ENCODE peak calls at places on chromosomes 3 and 15, in six cellular contexts. Y, V, C, I, D and N are unnamed samples.

GRCh38 chr3:143972155-143972494 is 502 bp downstream of the DIPK2A start:
- DNase-seq in Y (no peak), V (no peak), C (no peak), I (no peak), D (no peak), N (peak; percentile 66)

GRCh38 chr3:181948286-181948685 is 236.6 kb downstream of the SOX2 start:
- DNase-seq in Y (no peak), V (no peak), C (peak; percentile 23), I (no peak), D (no peak), N (no peak)

GRCh38 chr3:101861212-101861977 is 12.1 kb downstream of the NFKBIZ start:
- DNase-seq in Y (no peak), V (no peak), C (no peak), I (no peak), D (no peak), N (no peak)

GRCh38 chr3:35665390-35666055 is 26.2 kb downstream of the ARPP21 start:
- DNase-seq in Y (no peak), V (no peak), C (no peak), I (no peak), D (no peak), N (no peak)

GRCh38 chr15:101264011-101264410 is 12.2 kb upstream of the CHSY1 start:
- DNase-seq in Y (no peak), V (no peak), C (no peak), I (no peak), D (no peak), N (no peak)

GRCh38 chr3:129702934-129703712 is 96.6 kb upstream of the PLXND1 start:
- DNase-seq in Y (no peak), V (no peak), C (peak; percentile 29), I (no peak), D (peak; percentile 23), N (no peak)

GRCh38 chr3:161420746-161421145 is 49.4 kb upstream of the SPTSSB start:
- DNase-seq in Y (no peak), V (peak; percentile 77), C (peak; percentile 66), I (no peak), D (no peak), N (peak; percentile 16)

GRCh38 chr3:159174715-159175390 is 373.0 kb downstream of the MFSD1 start:
- DNase-seq in Y (no peak), V (no peak), C (no peak), I (no peak), D (no peak), N (no peak)

GRCh38 chr3:52090131-52090548 is 33.8 kb upstream of the DUSP7 start:
- DNase-seq in Y (no peak), V (no peak), C (no peak), I (peak; percentile 71), D (peak; percentile 89), N (no peak)

GRCh38 chr3:160929595-160929994 is 173.6 kb downstream of the PPM1L start:
- DNase-seq in Y (no peak), V (no peak), C (peak; percentile 7), I (no peak), D (peak; percentile 25), N (peak; percentile 29)

GRCh38 chr3:23100106-23100505 is 103.0 kb upstream of the UBE2E2 start:
- DNase-seq in Y (no peak), V (no peak), C (no peak), I (no peak), D (no peak), N (no peak)

GRCh38 chr3:172107403-172107802 is 68.0 kb downstream of the FNDC3B start:
- DNase-seq in Y (no peak), V (no peak), C (no peak), I (no peak), D (no peak), N (no peak)

GRCh38 chr15:89680282-89680873 is 1.2 kb upstream of the PLIN1 start:
- DNase-seq in Y (no peak), V (peak; percentile 87), C (peak; percentile 55), I (peak; percentile 37), D (peak; percentile 40), N (no peak)

GRCh38 chr15:44519537-44519936 is 17.4 kb upstream of the EIF3J start:
- DNase-seq in Y (no peak), V (no peak), C (no peak), I (no peak), D (no peak), N (no peak)

GRCh38 chr3:182755308-182756106 is 37.8 kb upstream of the ATP11B start:
- DNase-seq in Y (no peak), V (no peak), C (no peak), I (no peak), D (no peak), N (no peak)

GRCh38 chr15:47422901-47423300 is 294.4 kb upstream of the SEMA6D start:
- DNase-seq in Y (no peak), V (no peak), C (no peak), I (no peak), D (peak; percentile 43), N (no peak)

GRCh38 chr3:148106062-148106461 is 591.6 kb upstream of the AGTR1 start:
- DNase-seq in Y (no peak), V (no peak), C (no peak), I (no peak), D (no peak), N (no peak)

GRCh38 chr3:94420941-94421340 is 358.1 kb downstream of the NSUN3 start:
- DNase-seq in Y (no peak), V (no peak), C (no peak), I (no peak), D (no peak), N (no peak)

GRCh38 chr3:190088890-190089289 is 31.8 kb downstream of the P3H2 start:
- DNase-seq in Y (no peak), V (no peak), C (no peak), I (no peak), D (no peak), N (no peak)

GRCh38 chr3:190089711-190090110 is 31.0 kb downstream of the P3H2 start:
- DNase-seq in Y (no peak), V (no peak), C (no peak), I (no peak), D (no peak), N (no peak)

GRCh38 chr3:190084983-190085382 is 35.7 kb downstream of the P3H2 start:
- DNase-seq in Y (no peak), V (no peak), C (no peak), I (no peak), D (no peak), N (no peak)

GRCh38 chr3:190083631-190084030 is 37.1 kb downstream of the P3H2 start:
- DNase-seq in Y (no peak), V (no peak), C (no peak), I (no peak), D (no peak), N (no peak)

GRCh38 chr3:190086191-190086590 is 34.5 kb downstream of the P3H2 start:
- DNase-seq in Y (no peak), V (no peak), C (no peak), I (no peak), D (no peak), N (no peak)
- TF ChIP-seq CTCF in Y (no peak), V (no peak), C (no peak), I (no peak), D (no peak), N (no peak)

GRCh38 chr15:66138882-66139281 is 114.7 kb downstream of the MEGF11 start:
- DNase-seq in Y (no peak), V (no peak), C (no peak), I (no peak), D (no peak), N (no peak)

GRCh38 chr15:66134284-66134683 is 119.3 kb downstream of the MEGF11 start:
- DNase-seq in Y (no peak), V (no peak), C (no peak), I (no peak), D (no peak), N (no peak)

GRCh38 chr15:66138096-66138783 is 115.3 kb downstream of the MEGF11 start:
- DNase-seq in Y (no peak), V (no peak), C (no peak), I (no peak), D (no peak), N (no peak)

GRCh38 chr15:66135664-66136063 is 117.9 kb downstream of the MEGF11 start:
- DNase-seq in Y (no peak), V (no peak), C (no peak), I (no peak), D (no peak), N (no peak)

DNA sequence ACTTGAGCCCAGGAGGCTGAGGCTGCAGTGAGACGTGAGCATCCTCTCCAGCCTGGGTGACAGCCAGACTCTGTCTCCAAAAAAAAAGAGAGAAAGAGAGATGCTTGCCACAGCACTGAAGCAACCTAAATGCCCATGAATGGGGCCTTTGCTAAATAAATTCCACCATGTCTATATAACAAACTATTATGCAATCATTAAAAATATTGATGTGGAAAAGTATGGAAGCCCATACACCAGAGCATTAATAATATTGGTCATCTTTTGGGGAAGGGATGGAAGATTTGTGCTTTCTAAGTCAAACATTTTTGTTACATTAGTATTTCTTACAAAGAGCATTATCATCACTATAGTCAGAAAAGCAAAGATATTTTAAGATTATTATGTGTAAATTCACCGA is 116.6 kb downstream of the MEGF11 start:
- DNase-seq in Y (no peak), V (no peak), C (no peak), I (no peak), D (no peak), N (no peak)
- TF ChIP-seq CTCF in Y (no peak), V (no peak), C (no peak), I (no peak), D (no peak), N (no peak)

GRCh38 chr15:74725845-74726773 is 781 bp upstream of the CYP1A1 start:
- DNase-seq in Y (no peak), V (no peak), C (peak; percentile 13), I (no peak), D (no peak), N (peak; percentile 57)
- TF ChIP-seq CTCF in Y (no peak), V (no peak), C (no peak), I (no peak), D (no peak), N (no peak)

DNA sequence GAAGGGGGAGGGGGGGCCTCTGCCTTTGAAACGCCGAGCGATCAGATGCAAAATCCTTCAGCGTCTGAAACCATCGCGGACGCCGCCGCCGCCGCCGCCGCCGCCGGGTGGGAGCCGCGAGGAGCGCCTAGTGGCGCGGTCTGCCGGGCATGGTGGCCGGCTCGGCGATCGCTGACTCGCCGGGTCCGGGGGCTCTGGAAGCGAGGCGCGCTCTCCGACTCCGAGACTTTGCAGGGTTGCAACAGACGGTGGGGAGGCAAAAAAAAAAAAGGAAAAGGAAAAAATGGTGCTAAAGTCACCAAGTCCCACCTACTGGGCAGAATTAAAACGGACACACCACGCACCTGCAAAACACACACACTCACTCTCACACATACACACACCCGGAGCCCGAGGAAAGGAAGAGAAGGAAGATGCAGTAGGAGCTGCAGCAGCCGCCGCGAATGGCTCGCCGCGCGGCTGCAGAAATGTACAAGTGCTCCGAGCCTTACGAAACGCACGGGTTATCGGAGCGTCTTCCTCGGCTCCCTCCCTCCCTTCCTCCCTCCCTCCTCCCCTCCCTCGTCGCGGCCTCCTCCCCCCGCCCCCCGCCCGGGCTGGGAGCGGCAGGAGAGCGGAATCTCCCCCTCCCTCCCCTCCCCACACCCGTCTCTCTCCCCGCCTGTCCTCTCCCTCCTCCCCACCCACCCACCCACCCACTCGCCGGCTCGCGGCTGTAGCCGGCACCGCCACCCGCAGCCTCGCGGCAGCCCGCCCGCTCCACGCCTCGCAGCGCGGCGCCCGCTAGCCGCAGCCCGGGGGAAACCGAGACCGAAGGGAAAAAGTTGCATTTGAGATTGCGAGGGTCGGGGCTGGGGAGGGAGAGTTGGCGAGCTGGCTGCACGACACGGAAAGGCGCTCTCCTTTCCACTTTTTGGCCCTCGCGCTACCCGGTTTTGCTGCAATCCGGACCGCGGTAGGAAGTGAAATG is at the start of gene NTRK3:
- DNase-seq in Y (no peak), V (no peak), C (peak; percentile 49), I (no peak), D (no peak), N (peak; percentile 37)
- TF ChIP-seq CTCF in Y (no peak), V (no peak), C (no peak), I (no peak), D (no peak), N (no peak)